ENCODE peak calls at places on chromosomes 7 and 10, in seven cellular contexts. T is GM23338, L is HepG2, C is HL-60, G is spleen, M is endothelial cell of umbilical vein, A is SK-N-SH. D is an unnamed sample.

GRCh38 chr7:29479606-29480200 is 83.9 kb upstream of the PRR15 start:
- DNase-seq in A (no peak), C (no peak), T (peak; percentile 32), M (no peak), G (no peak), L (no peak), D (no peak)

GRCh38 chr10:55813451-55814170 is 547.4 kb downstream of the ZWINT start:
- DNase-seq in C (no peak), A (no peak), G (peak; percentile 64), M (no peak), T (no peak), L (no peak), D (no peak)

GRCh38 chr7:151839511-151839921 is 37.4 kb downstream of the PRKAG2 start:
- DNase-seq in A (no peak), C (peak; percentile 48), L (no peak), T (no peak), M (no peak), G (peak; percentile 84), D (no peak)

GRCh38 chr10:58514102-58514472 is 1.4 kb downstream of the BICC1 start:
- DNase-seq in C (no peak), M (no peak), L (no peak), T (no peak), G (no peak), A (no peak), D (no peak)

GRCh38 chr10:84375011-84375410 is 46.6 kb downstream of the CCSER2 start:
- DNase-seq in L (peak; percentile 51), M (peak; percentile 81), C (peak; percentile 32), T (peak; percentile 79), G (no peak), A (peak; percentile 29), D (no peak)

GRCh38 chr10:89481662-89482061 is 53.7 kb downstream of the SLC16A12 start:
- DNase-seq in T (no peak), L (no peak), A (no peak), M (peak; percentile 42), G (no peak), C (no peak), D (no peak)

GRCh38 chr7:124162667-124163066 is 129.8 kb upstream of the TMEM229A start:
- DNase-seq in A (no peak), C (no peak), L (no peak), G (no peak), T (no peak), M (no peak), D (no peak)

GRCh38 chr7:56077681-56078080 is 13.6 kb downstream of the SUMF2 start:
- DNase-seq in A (no peak), T (no peak), M (no peak), G (peak; percentile 23), C (no peak), L (no peak), D (peak; percentile 33)

GRCh38 chr7:77538186-77538907 is 1.3 kb downstream of the PTPN12 start:
- DNase-seq in C (peak; percentile 73), M (peak; percentile 95), L (peak; percentile 88), G (peak; percentile 83), T (peak; percentile 91), A (peak; percentile 73), D (peak; percentile 94)

GRCh38 chr7:120662291-120662690 is 195.7 kb downstream of the TSPAN12 start:
- DNase-seq in L (no peak), T (no peak), G (no peak), M (no peak), C (no peak), A (no peak), D (no peak)

GRCh38 chr10:77251297-77252013 is 386.2 kb downstream of the KCNMA1 start:
- DNase-seq in G (no peak), C (peak; percentile 10), A (peak; percentile 58), M (peak; percentile 55), T (peak; percentile 76), L (peak; percentile 8), D (no peak)

GRCh38 chr10:51178634-51179033 is 104.3 kb downstream of the PRKG1 start:
- DNase-seq in C (no peak), G (no peak), M (no peak), L (no peak), T (no peak), A (no peak), D (no peak)

GRCh38 chr7:28032738-28033380 is 147.7 kb downstream of the JAZF1 start:
- DNase-seq in G (no peak), L (no peak), T (peak; percentile 70), A (no peak), M (no peak), C (no peak), D (no peak)

GRCh38 chr7:95631545-95631944 is 35.2 kb upstream of the PDK4 start:
- DNase-seq in T (no peak), L (no peak), A (no peak), M (no peak), G (no peak), C (no peak), D (no peak)

GRCh38 chr10:36671607-36672006 is 453.8 kb upstream of the ANKRD30A start:
- DNase-seq in G (no peak), A (no peak), T (no peak), M (no peak), L (no peak), C (no peak), D (no peak)

GRCh38 chr10:4546500-4546899 is 279.5 kb upstream of the AKR1E2 start:
- DNase-seq in C (no peak), T (no peak), M (no peak), L (no peak), G (no peak), A (no peak), D (no peak)

GRCh38 chr7:91383186-91383585 is 119.0 kb downstream of the FZD1 start:
- DNase-seq in T (no peak), A (no peak), C (no peak), L (no peak), M (no peak), G (no peak), D (no peak)

GRCh38 chr10:71517310-71518159 is 120.8 kb downstream of the CDH23 start:
- DNase-seq in C (no peak), M (no peak), L (no peak), A (peak; percentile 55), T (no peak), G (peak; percentile 62), D (no peak)

GRCh38 chr10:31675726-31676125 is 252.9 kb downstream of the ARHGAP12 start:
- DNase-seq in A (no peak), T (no peak), G (no peak), L (no peak), M (no peak), C (no peak), D (no peak)
- TF ChIP-seq POLR2AphosphoS5 in A (no peak), T (no peak), G (no peak), L (no peak), M (no peak), C (no peak), D (no peak)

DNA sequence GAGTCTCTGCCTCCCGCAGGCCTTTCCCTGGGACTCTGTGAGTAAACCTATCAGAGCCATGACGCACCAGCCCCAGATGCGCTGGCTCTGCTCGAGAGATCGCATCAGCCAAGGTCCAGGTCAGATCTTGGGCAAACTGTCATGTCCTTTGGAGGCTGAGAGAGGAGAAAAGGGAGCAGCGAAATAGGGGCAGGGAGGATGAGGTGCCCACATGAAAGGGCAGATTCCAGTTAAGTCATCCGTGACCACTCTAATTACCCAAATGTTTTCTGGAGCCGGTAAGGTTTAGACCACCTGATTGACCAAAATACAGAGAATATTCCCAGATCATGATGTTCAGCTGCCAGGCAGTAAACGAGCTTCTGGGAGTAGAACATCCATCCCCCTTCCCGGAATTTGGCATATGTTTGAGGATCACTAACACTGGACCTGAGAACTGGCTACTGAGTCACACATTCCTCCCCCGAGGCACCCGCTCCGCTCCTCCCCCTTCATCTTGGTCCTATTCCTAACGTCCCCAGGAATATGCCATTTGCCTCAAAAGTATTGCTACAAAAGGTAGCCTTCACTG is 88.0 kb downstream of the FGFR2 start:
- DNase-seq in T (no peak), A (no peak), M (no peak), L (no peak), C (no peak), G (no peak), D (no peak)
- TF ChIP-seq POLR2AphosphoS5 in T (no peak), A (no peak), M (no peak), L (no peak), C (no peak), G (no peak), D (no peak)

DNA sequence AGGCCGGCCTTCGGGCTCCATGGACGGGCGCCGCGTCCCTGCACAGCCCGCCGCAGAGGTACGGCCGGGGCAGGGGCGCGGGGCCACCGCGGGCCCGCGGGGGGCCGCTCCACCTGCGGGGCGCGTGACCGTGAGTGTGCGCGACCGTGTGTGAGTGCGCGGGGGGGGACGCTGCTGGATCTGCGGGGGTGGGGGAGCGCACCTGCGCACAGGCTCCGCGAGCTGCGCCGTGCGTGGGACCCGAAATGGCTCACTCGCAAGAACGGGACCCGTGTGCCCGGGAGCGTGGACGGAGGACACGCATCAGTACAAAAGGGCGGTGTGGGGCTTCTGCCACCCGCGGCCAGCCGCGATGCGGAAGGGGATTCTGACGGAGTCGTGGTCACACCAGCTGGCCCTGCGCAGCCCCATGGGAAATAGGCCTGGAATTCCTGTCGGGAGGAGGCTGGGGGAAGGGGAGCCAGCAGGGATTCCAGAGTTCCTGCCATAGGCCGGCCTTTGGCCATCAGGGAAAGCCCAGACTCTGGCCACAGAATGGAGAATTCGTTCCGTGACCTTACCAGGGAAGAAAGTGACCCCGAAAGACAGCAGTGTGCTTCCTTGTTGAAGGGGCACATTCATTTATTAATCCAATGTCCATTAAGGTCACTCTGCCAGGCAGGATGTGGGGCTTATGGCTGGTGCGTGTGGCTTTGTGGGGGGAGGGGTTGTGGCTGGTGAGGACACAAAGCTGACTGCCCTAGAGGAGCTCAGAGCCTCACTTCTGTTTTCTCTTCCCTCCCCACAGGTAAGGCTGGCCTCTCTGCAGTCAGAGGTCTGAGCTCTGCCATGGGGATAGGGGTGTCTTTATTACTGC is 490 bp downstream of the REPIN1 start:
- DNase-seq in A (peak; percentile 93), M (peak; percentile 78), G (peak; percentile 93), C (peak; percentile 85), L (peak; percentile 77), T (peak; percentile 94), D (no peak)
- TF ChIP-seq POLR2AphosphoS5 in A (no peak), M (no peak), G (no peak), C (peak; percentile 80), L (peak; percentile 24), T (peak; percentile 59), D (peak; percentile 13)

GRCh38 chr7:94239661-94240234 is 154.9 kb upstream of the COL1A2 start:
- DNase-seq in G (no peak), L (no peak), T (peak; percentile 19), C (peak; percentile 4), A (no peak), M (peak; percentile 35), D (no peak)

GRCh38 chr7:94240902-94241301 is 153.8 kb upstream of the COL1A2 start:
- DNase-seq in C (no peak), T (no peak), G (no peak), M (no peak), A (no peak), L (no peak), D (no peak)

GRCh38 chr7:94241402-94241925 is 153.2 kb upstream of the COL1A2 start:
- DNase-seq in C (no peak), L (no peak), G (no peak), M (peak; percentile 24), A (peak; percentile 20), T (no peak), D (no peak)

GRCh38 chr7:94237417-94237816 is 157.3 kb upstream of the COL1A2 start:
- DNase-seq in A (no peak), G (no peak), C (no peak), T (no peak), M (peak; percentile 21), L (no peak), D (no peak)

GRCh38 chr7:94236960-94237359 is 157.7 kb upstream of the COL1A2 start:
- DNase-seq in T (no peak), A (no peak), C (no peak), M (no peak), G (no peak), L (no peak), D (no peak)
- TF ChIP-seq POLR2AphosphoS5 in T (peak; percentile 26), A (no peak), C (no peak), M (no peak), G (no peak), L (no peak), D (no peak)

GRCh38 chr10:62826275-62826674 is 10.1 kb upstream of the EGR2 start:
- DNase-seq in M (no peak), C (no peak), L (no peak), G (no peak), A (no peak), T (no peak), D (no peak)
- TF ChIP-seq POLR2AphosphoS5 in M (no peak), C (no peak), L (no peak), G (no peak), A (no peak), T (no peak), D (no peak)

D was measured in suprapubic skin.